ENCODE peak calls at places on chromosomes 3 and 15, in six cellular contexts. G is stomach, V is suprapubic skin, D is H9, T is neuronal stem cell, Q is pancreas. N is an unnamed sample.

GRCh38 chr3:25339220-25339619 is 88.8 kb upstream of the RARB start:
- DNase-seq in Q (no peak), V (no peak), D (no peak), G (no peak), T (no peak), N (no peak)

GRCh38 chr3:68428495-68428894 is 503.9 kb downstream of the TAFA4 start:
- DNase-seq in V (no peak), D (no peak), G (no peak), T (no peak), Q (no peak), N (no peak)

GRCh38 chr3:48715179-48715800 is 1.7 kb downstream of the IP6K2 start:
- DNase-seq in Q (no peak), D (no peak), G (no peak), V (no peak), T (peak; percentile 45), N (no peak)

GRCh38 chr3:112109313-112109712 is 23.1 kb downstream of the C3orf52 start:
- DNase-seq in T (no peak), Q (no peak), D (no peak), G (no peak), V (no peak), N (no peak)

GRCh38 chr15:77738441-77739437 is 106.0 kb upstream of the LINGO1 start:
- DNase-seq in G (no peak), T (no peak), D (peak; percentile 63), V (no peak), Q (no peak), N (no peak)

GRCh38 chr3:45043715-45044299 is 17.7 kb downstream of the CLEC3B start:
- DNase-seq in T (no peak), D (no peak), Q (no peak), V (no peak), G (no peak), N (no peak)

GRCh38 chr3:147411235-147411607 is 2.1 kb downstream of the ZIC1 start:
- DNase-seq in D (no peak), T (peak; percentile 44), V (no peak), G (no peak), Q (no peak), N (no peak)

GRCh38 chr3:141529256-141530132 is 42.7 kb downstream of the RASA2 start:
- DNase-seq in T (no peak), Q (no peak), G (no peak), D (no peak), V (no peak), N (no peak)

GRCh38 chr15:91520848-91521247 is 332.7 kb upstream of the SLCO3A1 start:
- DNase-seq in D (no peak), T (no peak), G (no peak), V (no peak), Q (no peak), N (no peak)

GRCh38 chr3:105904683-105905320 is 36.0 kb upstream of the CBLB start:
- DNase-seq in T (no peak), D (no peak), Q (no peak), G (no peak), V (no peak), N (no peak)

GRCh38 chr3:52301042-52301441 is 13.4 kb downstream of the GLYCTK start:
- DNase-seq in V (no peak), Q (no peak), T (no peak), G (no peak), D (no peak), N (no peak)

GRCh38 chr3:19293295-19293694 is 145.0 kb downstream of the KCNH8 start:
- DNase-seq in V (no peak), T (no peak), Q (no peak), D (no peak), G (no peak), N (no peak)

GRCh38 chr3:12294885-12295580 is 6.2 kb downstream of the PPARG start:
- DNase-seq in Q (no peak), T (no peak), G (no peak), D (no peak), V (no peak), N (no peak)

GRCh38 chr15:45719490-45719889 is 84.7 kb downstream of the SQOR start:
- DNase-seq in D (no peak), T (no peak), G (no peak), V (no peak), Q (no peak), N (no peak)

GRCh38 chr15:100515758-100516157 is 13.0 kb downstream of the CERS3 start:
- DNase-seq in Q (no peak), T (no peak), G (no peak), V (no peak), D (no peak), N (no peak)

GRCh38 chr15:50116477-50116876 is 2.6 kb downstream of the ATP8B4 start:
- DNase-seq in T (no peak), D (peak; percentile 62), Q (no peak), V (no peak), G (no peak), N (no peak)

GRCh38 chr3:154829979-154830378 is 250.1 kb upstream of the MME start:
- DNase-seq in D (no peak), V (no peak), Q (no peak), G (no peak), T (no peak), N (no peak)

GRCh38 chr15:94576889-94577533 is 345.6 kb downstream of the MCTP2 start:
- DNase-seq in T (peak; percentile 12), D (peak; percentile 67), G (peak; percentile 31), V (no peak), Q (peak; percentile 30), N (no peak)

GRCh38 chr3:21043139-21043538 is 707.9 kb downstream of the ZNF385D start:
- DNase-seq in V (no peak), T (no peak), Q (no peak), G (no peak), D (no peak), N (no peak)

GRCh38 chr15:65512189-65512588 is 5.3 kb downstream of the DPP8 start:
- DNase-seq in V (no peak), G (no peak), T (no peak), D (no peak), Q (no peak), N (no peak)

GRCh38 chr15:72197460-72198409 is at the start of gene GRAMD2A:
- DNase-seq in Q (no peak), G (peak; percentile 43), T (no peak), D (peak; percentile 88), V (no peak), N (no peak)

GRCh38 chr3:59049671-59050331 is at the start of gene CFAP20DC:
- DNase-seq in T (peak; percentile 88), G (peak; percentile 91), D (peak; percentile 96), Q (peak; percentile 91), V (peak; percentile 95), N (no peak)

GRCh38 chr15:56056626-56057025 is 63.2 kb upstream of the NEDD4 start:
- DNase-seq in G (no peak), T (no peak), D (no peak), Q (no peak), V (no peak), N (no peak)

GRCh38 chr3:40191850-40192448 is 117.6 kb upstream of the EIF1B start:
- DNase-seq in Q (peak; percentile 69), V (no peak), D (peak; percentile 62), T (peak; percentile 50), G (peak; percentile 66), N (no peak)

GRCh38 chr3:46429671-46430070 is 22.6 kb downstream of the CCRL2 start:
- DNase-seq in G (no peak), T (no peak), D (no peak), Q (no peak), V (no peak), N (no peak)

GRCh38 chr3:46422617-46423016 is 15.6 kb downstream of the CCRL2 start:
- DNase-seq in D (no peak), V (no peak), G (no peak), Q (no peak), T (no peak), N (no peak)

GRCh38 chr3:46429250-46429649 is 22.2 kb downstream of the CCRL2 start:
- DNase-seq in V (no peak), G (no peak), Q (no peak), T (no peak), D (no peak), N (no peak)

GRCh38 chr3:46423588-46423987 is 16.5 kb downstream of the CCRL2 start:
- DNase-seq in V (no peak), Q (no peak), T (no peak), G (no peak), D (no peak), N (no peak)

GRCh38 chr3:46427929-46428833 is 21.1 kb downstream of the CCRL2 start:
- DNase-seq in Q (no peak), D (no peak), T (no peak), G (no peak), V (no peak), N (no peak)
- H3K27ac ChIP-seq in Q (no peak overlapping the region), D (no peak overlapping the region), T (no peak overlapping the region), G (no peak overlapping the region), V (peak overlapping the region; percentile 71), N (no peak overlapping the region)

DNA sequence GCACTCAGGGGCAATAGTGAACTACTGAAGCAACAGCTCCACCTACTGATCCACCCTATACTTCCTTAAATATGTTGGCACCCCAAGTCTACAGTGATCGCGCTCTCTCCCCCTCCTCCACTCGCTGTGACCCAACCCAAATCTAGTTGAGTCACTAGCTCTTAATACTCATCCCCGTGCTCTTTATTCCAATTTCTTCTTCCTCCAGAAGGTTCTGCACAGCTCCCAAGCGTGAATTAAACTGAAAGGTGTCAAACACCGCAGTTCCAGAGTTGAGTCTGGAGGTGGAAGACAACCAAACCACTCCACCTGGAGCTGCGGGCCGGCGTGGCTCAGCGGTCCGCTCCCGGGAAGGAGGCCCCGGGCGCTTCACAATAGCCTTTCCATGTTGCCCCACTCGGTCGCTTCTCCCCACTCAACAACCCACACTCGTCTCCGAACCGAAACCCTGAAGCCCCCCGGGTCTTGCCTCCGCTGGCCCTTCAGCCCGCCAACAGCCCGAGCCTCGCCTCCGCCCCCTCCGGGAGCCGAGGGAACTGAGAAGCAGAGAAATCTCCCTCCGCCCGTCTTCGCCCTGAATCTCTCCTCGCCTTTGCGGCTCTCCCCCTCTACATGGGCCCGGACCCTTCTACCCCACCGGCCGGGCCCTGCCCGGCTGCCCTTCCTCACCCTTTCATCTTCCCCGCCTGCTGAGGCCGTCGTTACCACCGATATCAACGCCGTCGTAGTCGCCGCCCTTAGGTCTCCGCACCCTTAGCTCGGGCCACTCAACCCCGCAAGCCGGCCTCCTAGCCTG is 578 bp downstream of the NAA50 start:
- DNase-seq in G (peak; percentile 70), T (peak; percentile 62), V (peak; percentile 90), Q (peak; percentile 73), D (peak; percentile 81), N (no peak)
- H3K4me1 ChIP-seq in G (peaks cover 39% of the 10 kb centered on the region), T (peaks cover 25% of the 10 kb centered on the region), V (peaks cover 71% of the 10 kb centered on the region), Q (peaks cover 41% of the 10 kb centered on the region), D (no peaks in the 10 kb centered on the region), N (peaks cover 66% of the 10 kb centered on the region)

GRCh38 chr3:101825904-101826445 is 23.3 kb upstream of the NFKBIZ start:
- DNase-seq in D (no peak), V (no peak), T (no peak), G (no peak), Q (no peak), N (no peak)
- H3K27ac ChIP-seq in D (no peak overlapping the region), V (peak overlapping the region; percentile 88), T (no peak overlapping the region), G (peak overlapping the region; percentile 93), Q (no peak overlapping the region), N (peak overlapping the region; percentile 92)

GRCh38 chr3:16319723-16320122 is 54.7 kb downstream of the OXNAD1 start:
- DNase-seq in G (no peak), Q (no peak), D (no peak), T (no peak), V (no peak), N (no peak)
- H3K4me1 ChIP-seq in G (no peaks in the 10 kb centered on the region), Q (no peaks in the 10 kb centered on the region), D (no peaks in the 10 kb centered on the region), T (no peaks in the 10 kb centered on the region), V (no peaks in the 10 kb centered on the region), N (peaks cover 17% of the 10 kb centered on the region)

GRCh38 chr3:182179631-182180030 is 467.9 kb downstream of the SOX2 start:
- DNase-seq in G (no peak), T (no peak), Q (no peak), V (no peak), D (no peak), N (no peak)
- H3K27ac ChIP-seq in G (no peak overlapping the region), T (no peak overlapping the region), Q (no peak overlapping the region), V (no peak overlapping the region), D (no peak overlapping the region), N (no peak overlapping the region)

N was measured in vagina.